ENCODE peak calls at places on chromosomes 4 and X, in eight cellular contexts. N, A, V, B, L, U, D and I are unnamed samples.

GRCh38 chr4:166594326-166594946 is 639.9 kb downstream of the SPOCK3 start:
- DNase-seq in N (peak; percentile 52), A (no peak), V (no peak), B (no peak), L (peak; percentile 50), U (no peak), D (no peak), I (no peak)

GRCh38 chr4:177008836-177009501 is 216.2 kb upstream of the VEGFC start:
- DNase-seq in N (no peak), A (no peak), V (peak; percentile 13), B (no peak), L (no peak), U (no peak), D (no peak), I (no peak)

GRCh38 chrX:40090050-40090804 is 7.5 kb downstream of the BCOR start:
- DNase-seq in N (no peak), A (peak; percentile 81), V (no peak), B (no peak), L (no peak), U (peak; percentile 71), D (peak; percentile 71), I (peak; percentile 44)

GRCh38 chr4:32206756-32207155 is 1486.6 kb downstream of the PCDH7 start:
- DNase-seq in N (no peak), A (no peak), V (no peak), B (no peak), L (no peak), U (no peak), D (no peak), I (no peak)

GRCh38 chr4:154503598-154503997 is 12.0 kb upstream of the DCHS2 start:
- DNase-seq in N (no peak), A (no peak), V (peak; percentile 5), B (no peak), L (peak; percentile 50), U (no peak), D (no peak), I (no peak)

GRCh38 chrX:102651968-102652744 is 873 bp downstream of the GPRASP1 start:
- DNase-seq in N (no peak), A (peak; percentile 70), V (peak; percentile 29), B (peak; percentile 38), L (no peak), U (peak; percentile 69), D (no peak), I (peak; percentile 73)

GRCh38 chr4:120066182-120066524 is 495 bp downstream of the MAD2L1 start:
- DNase-seq in N (no peak), A (no peak), V (no peak), B (peak; percentile 28), L (no peak), U (no peak), D (no peak), I (no peak)

GRCh38 chr4:8754634-8755589 is 116.7 kb downstream of the HMX1 start:
- DNase-seq in N (peak; percentile 27), A (peak; percentile 10), V (no peak), B (no peak), L (no peak), U (peak; percentile 33), D (peak; percentile 40), I (no peak)

GRCh38 chr4:81963506-81964020 is 410.2 kb downstream of the HNRNPD start:
- DNase-seq in N (no peak), A (no peak), V (no peak), B (no peak), L (no peak), U (no peak), D (no peak), I (no peak)

GRCh38 chr4:73870778-73871177 is 1.6 kb downstream of the CXCL1 start:
- DNase-seq in N (no peak), A (no peak), V (no peak), B (no peak), L (no peak), U (no peak), D (no peak), I (no peak)

GRCh38 chr4:141702472-141703182 is 66.2 kb downstream of the IL15 start:
- DNase-seq in N (no peak), A (no peak), V (peak; percentile 49), B (no peak), L (peak; percentile 3), U (no peak), D (no peak), I (no peak)

GRCh38 chrX:6813836-6814370 is 279.0 kb upstream of the VCX3A start:
- DNase-seq in N (no peak), A (no peak), V (no peak), B (no peak), L (no peak), U (no peak), D (no peak), I (no peak)

GRCh38 chrX:15242899-15243555 is 26.9 kb downstream of the ASB9 start:
- DNase-seq in N (peak; percentile 36), A (no peak), V (peak; percentile 59), B (peak; percentile 3), L (peak; percentile 43), U (no peak), D (no peak), I (no peak)

GRCh38 chrX:65871671-65872311 is 168.1 kb downstream of the VSIG4 start:
- DNase-seq in N (peak; percentile 31), A (no peak), V (no peak), B (no peak), L (peak; percentile 67), U (no peak), D (no peak), I (no peak)

GRCh38 chrX:133366735-133367134 is 48.6 kb downstream of the GPC4 start:
- DNase-seq in N (no peak), A (no peak), V (no peak), B (no peak), L (no peak), U (no peak), D (no peak), I (no peak)

GRCh38 chr4:915041-915474 is 17.1 kb downstream of the GAK start:
- DNase-seq in N (no peak), A (peak; percentile 36), V (no peak), B (no peak), L (no peak), U (peak; percentile 49), D (peak; percentile 55), I (peak; percentile 10)

GRCh38 chr4:139645458-139645857 is 20.2 kb upstream of the MGST2 start:
- DNase-seq in N (no peak), A (no peak), V (no peak), B (no peak), L (no peak), U (no peak), D (no peak), I (no peak)

GRCh38 chrX:43211570-43211969 is 433.6 kb upstream of the PPP1R2C start:
- DNase-seq in N (no peak), A (no peak), V (no peak), B (no peak), L (no peak), U (no peak), D (no peak), I (no peak)

GRCh38 chrX:111041018-111041462 is 55.0 kb upstream of the PAK3 start:
- DNase-seq in N (no peak), A (no peak), V (peak; percentile 90), B (peak; percentile 0), L (no peak), U (no peak), D (no peak), I (no peak)

GRCh38 chr4:44487341-44487740 is 38.7 kb upstream of the KCTD8 start:
- DNase-seq in N (no peak), A (no peak), V (no peak), B (no peak), L (no peak), U (no peak), D (no peak), I (no peak)

GRCh38 chr4:18081708-18082107 is 60.2 kb upstream of the LCORL start:
- DNase-seq in N (no peak), A (no peak), V (no peak), B (no peak), L (no peak), U (no peak), D (no peak), I (no peak)

GRCh38 chrX:120790552-120790951 is 85.1 kb downstream of the CT47B1 start:
- DNase-seq in N (no peak), A (no peak), V (no peak), B (no peak), L (no peak), U (no peak), D (no peak), I (no peak)

DNA sequence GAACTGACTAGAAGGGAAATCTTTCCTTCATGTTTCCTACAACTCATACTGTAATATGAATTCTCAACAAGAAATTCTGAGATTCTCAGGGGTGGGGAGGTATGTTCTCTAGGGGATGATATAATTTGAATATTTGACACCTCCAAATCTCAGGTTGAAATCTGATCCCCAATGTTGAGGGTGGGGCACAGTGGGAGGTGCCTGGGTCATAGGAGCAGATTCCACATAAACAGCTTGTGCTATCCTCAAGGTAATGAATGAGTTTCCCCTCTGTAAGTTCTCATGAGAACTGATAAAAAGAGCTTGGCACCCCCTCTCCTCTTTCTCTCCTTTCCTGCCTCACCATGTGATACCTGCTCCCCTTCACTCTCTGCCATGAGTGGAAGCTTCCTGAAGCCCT is 21.5 kb downstream of the FBXW7 start:
- DNase-seq in N (no peak), A (no peak), V (no peak), B (no peak), L (no peak), U (no peak), D (no peak), I (no peak)
- H3K4me1 ChIP-seq in N (no peaks in the 10 kb centered on the region), A (no peaks in the 10 kb centered on the region), V (peaks cover 7% of the 10 kb centered on the region), B (no peaks in the 10 kb centered on the region), L (no peaks in the 10 kb centered on the region), U (no peaks in the 10 kb centered on the region), D (no peaks in the 10 kb centered on the region), I (no peaks in the 10 kb centered on the region)

GRCh38 chr4:36349904-36350554 is 68.6 kb downstream of the DTHD1 start:
- DNase-seq in N (no peak), A (no peak), V (no peak), B (no peak), L (no peak), U (no peak), D (no peak), I (no peak)
- H3K4me1 ChIP-seq in N (no peaks in the 10 kb centered on the region), A (no peaks in the 10 kb centered on the region), V (no peaks in the 10 kb centered on the region), B (peaks cover 3% of the 10 kb centered on the region), L (no peaks in the 10 kb centered on the region), U (no peaks in the 10 kb centered on the region), D (no peaks in the 10 kb centered on the region), I (no peaks in the 10 kb centered on the region)

DNA sequence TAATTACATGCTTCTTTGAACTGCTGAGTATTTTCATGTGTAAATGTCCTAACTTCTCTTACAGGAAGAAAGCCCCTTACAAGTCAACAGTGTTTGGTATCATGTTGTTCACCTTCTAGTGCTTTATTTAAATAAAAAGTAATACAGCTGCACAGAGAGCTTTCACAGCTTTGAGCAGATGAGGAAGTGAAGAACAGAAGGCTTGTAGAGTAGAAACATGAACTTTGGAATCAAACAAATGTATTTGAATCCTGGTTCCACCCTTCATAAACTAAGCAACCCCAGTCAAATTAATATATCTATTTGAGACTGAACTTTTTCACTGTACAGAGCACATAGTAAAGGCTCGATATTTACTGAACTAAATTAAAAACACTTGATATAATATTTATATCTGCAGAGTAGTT is 120.5 kb downstream of the CAMK2D start:
- DNase-seq in N (no peak), A (no peak), V (no peak), B (no peak), L (no peak), U (no peak), D (no peak), I (no peak)
- H3K4me1 ChIP-seq in N (peaks cover 64% of the 10 kb centered on the region), A (peaks cover 15% of the 10 kb centered on the region), V (peaks cover 19% of the 10 kb centered on the region), B (peaks cover 45% of the 10 kb centered on the region), L (peaks cover 23% of the 10 kb centered on the region), U (no peaks in the 10 kb centered on the region), D (peaks cover 31% of the 10 kb centered on the region), I (peaks cover 5% of the 10 kb centered on the region)

DNA sequence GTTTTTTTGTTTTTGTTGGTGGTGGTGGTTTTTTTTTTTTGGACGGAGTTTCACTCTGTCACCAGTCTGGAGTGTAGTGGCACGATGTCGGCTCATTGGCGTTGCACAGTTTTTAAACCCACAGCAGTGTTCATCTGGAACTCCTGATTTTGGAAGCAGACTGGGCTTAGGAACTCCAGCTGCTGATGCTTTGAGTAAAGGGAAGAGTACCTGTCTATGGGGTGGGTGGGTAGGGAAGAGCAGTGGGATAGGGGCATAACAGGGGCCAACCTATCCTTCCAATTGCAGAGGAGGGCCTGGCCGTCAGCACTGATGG is 2.0 kb downstream of the CD99 start:
- DNase-seq in N (no peak), A (no peak), V (no peak), B (no peak), L (no peak), U (no peak), D (no peak), I (no peak)
- H3K4me1 ChIP-seq in N (peaks cover 22% of the 10 kb centered on the region), A (peaks cover 19% of the 10 kb centered on the region), V (peaks cover 12% of the 10 kb centered on the region), B (peaks cover 52% of the 10 kb centered on the region), L (no peaks in the 10 kb centered on the region), U (no peaks in the 10 kb centered on the region), D (peaks cover 54% of the 10 kb centered on the region), I (peaks cover 30% of the 10 kb centered on the region)